ENCODE peak calls at places on chromosomes 7 and 10, in seven cellular contexts. J is aorta, N is epithelial cell of esophagus, D is MM.1S, L is astrocyte of the spinal cord, B is WERI-Rb-1, F is AG04450. I is an unnamed sample.

GRCh38 chr7:123916240-123916724 is 8.8 kb upstream of the SPAM1 start:
- DNase-seq in J (no peak), N (peak), D (peak), L (peak), B (peak), F (no peak), I (no peak)

GRCh38 chr10:5595591-5596590 is 70.5 kb downstream of the ASB13 start:
- DNase-seq in J (peak), N (peak), D (no peak), L (peak), B (no peak), F (peak), I (peak)

GRCh38 chr10:120420421-120420820 is 36.6 kb upstream of the PLPP4 start:
- DNase-seq in J (no peak), N (no peak), D (no peak), L (peak), B (no peak), F (no peak), I (no peak)

GRCh38 chr7:96826089-96826488 is 116.4 kb upstream of the SEM1 start:
- DNase-seq in J (no peak), N (peak), D (no peak), L (no peak), B (no peak), F (no peak), I (no peak)

GRCh38 chr7:17274551-17275245 is 23.8 kb upstream of the AHR start:
- DNase-seq in J (no peak), N (peak), D (no peak), L (peak), B (no peak), F (no peak), I (peak)

GRCh38 chr10:117699436-117700075 is 157.0 kb downstream of the EMX2 start:
- DNase-seq in J (no peak), N (no peak), D (no peak), L (no peak), B (no peak), F (no peak), I (no peak)

GRCh38 chr7:107027208-107027607 is 17.3 kb upstream of the PRKAR2B start:
- DNase-seq in J (no peak), N (no peak), D (no peak), L (no peak), B (no peak), F (no peak), I (no peak)

GRCh38 chr10:110857265-110858158 is 14.2 kb upstream of the PDCD4 start:
- DNase-seq in J (no peak), N (peak), D (peak), L (no peak), B (no peak), F (peak), I (no peak)

GRCh38 chr7:93018666-93019065 is 99.1 kb downstream of the SAMD9 start:
- DNase-seq in J (no peak), N (no peak), D (no peak), L (no peak), B (no peak), F (peak), I (no peak)

GRCh38 chr7:74307738-74308505 is 18.7 kb downstream of the CLIP2 start:
- DNase-seq in J (no peak), N (peak), D (no peak), L (no peak), B (no peak), F (no peak), I (no peak)

GRCh38 chr7:102933763-102934162 is 21.0 kb downstream of the LRRC17 start:
- DNase-seq in J (peak), N (peak), D (no peak), L (peak), B (no peak), F (peak), I (peak)

GRCh38 chr10:60134548-60134947 is 228.2 kb upstream of the CCDC6 start:
- DNase-seq in J (no peak), N (no peak), D (no peak), L (no peak), B (no peak), F (no peak), I (no peak)

GRCh38 chr10:119509909-119510451 is 32.5 kb downstream of the RGS10 start:
- DNase-seq in J (peak), N (no peak), D (no peak), L (no peak), B (no peak), F (no peak), I (no peak)

GRCh38 chr10:24008164-24009066 is 200.5 kb upstream of the KIAA1217 start:
- DNase-seq in J (no peak), N (peak), D (no peak), L (peak), B (no peak), F (no peak), I (peak)

GRCh38 chr10:31278279-31278941 is 40.6 kb upstream of the ZEB1 start:
- DNase-seq in J (no peak), N (no peak), D (no peak), L (no peak), B (no peak), F (no peak), I (no peak)

GRCh38 chr10:120969219-120969645 is 118.1 kb downstream of the WDR11 start:
- DNase-seq in J (no peak), N (peak), D (peak), L (peak), B (no peak), F (no peak), I (no peak)

GRCh38 chr10:77162697-77163096 is 474.9 kb downstream of the KCNMA1 start:
- DNase-seq in J (no peak), N (peak), D (no peak), L (peak), B (no peak), F (no peak), I (no peak)

GRCh38 chr7:2582006-2582735 is 23.4 kb downstream of the IQCE start:
- DNase-seq in J (no peak), N (no peak), D (no peak), L (no peak), B (no peak), F (no peak), I (no peak)

GRCh38 chr7:158585721-158586498 is 1.7 kb downstream of the PTPRN2 start:
- DNase-seq in J (peak), N (no peak), D (no peak), L (no peak), B (no peak), F (no peak), I (no peak)

GRCh38 chr10:107686095-107686494 is 521.6 kb upstream of the SORCS1 start:
- DNase-seq in J (no peak), N (no peak), D (no peak), L (no peak), B (no peak), F (no peak), I (no peak)

GRCh38 chr7:38367301-38367700 is 93.9 kb upstream of the TARP start:
- DNase-seq in J (no peak), N (no peak), D (peak), L (peak), B (peak), F (no peak), I (no peak)

GRCh38 chr7:28350610-28351009 is 61.7 kb upstream of the CREB5 start:
- DNase-seq in J (no peak), N (no peak), D (no peak), L (no peak), B (no peak), F (no peak), I (no peak)

GRCh38 chr10:125263551-125263950 is 103.2 kb upstream of the CTBP2 start:
- DNase-seq in J (no peak), N (peak), D (no peak), L (no peak), B (no peak), F (no peak), I (no peak)

GRCh38 chr10:45425628-45426563 is 51.9 kb downstream of the ALOX5 start:
- DNase-seq in J (no peak), N (peak), D (no peak), L (peak), B (peak), F (no peak), I (no peak)

GRCh38 chr7:55556031-55556430 is 16.3 kb downstream of the VOPP1 start:
- DNase-seq in J (no peak), N (peak), D (peak), L (no peak), B (no peak), F (no peak), I (no peak)

GRCh38 chr7:138006106-138006505 is 4.2 kb upstream of the CREB3L2 start:
- DNase-seq in J (no peak), N (no peak), D (no peak), L (no peak), B (no peak), F (no peak), I (no peak)

GRCh38 chr7:157551325-157552070 is 214.7 kb downstream of the DNAJB6 start:
- DNase-seq in J (peak), N (no peak), D (no peak), L (no peak), B (no peak), F (no peak), I (no peak)

GRCh38 chr10:85280014-85280413 is 951.6 kb downstream of the CCSER2 start:
- DNase-seq in J (no peak), N (peak), D (no peak), L (no peak), B (no peak), F (no peak), I (no peak)

GRCh38 chr7:2530076-2530967 is 10.7 kb downstream of the LFNG start:
- DNase-seq in J (no peak), N (peak), D (no peak), L (no peak), B (no peak), F (no peak), I (no peak)

GRCh38 chr10:25725917-25726716 is 207.9 kb upstream of the MYO3A start:
- DNase-seq in J (no peak), N (peak), D (peak), L (peak), B (peak), F (no peak), I (peak)

GRCh38 chr7:129341212-129341611 is 93.0 kb upstream of the STRIP2 start:
- DNase-seq in J (no peak), N (no peak), D (no peak), L (no peak), B (no peak), F (no peak), I (no peak)

GRCh38 chr7:129635300-129636029 is 23.9 kb downstream of the NRF1 start:
- DNase-seq in J (no peak), N (peak), D (peak), L (peak), B (peak), F (peak), I (no peak)

GRCh38 chr7:100867040-100867795 is at the start of gene TRIP6:
- DNase-seq in J (peak), N (peak), D (no peak), L (peak), B (no peak), F (peak), I (peak)

GRCh38 chr7:3149961-3150516 is 106.4 kb upstream of the CARD11 start:
- DNase-seq in J (peak), N (peak), D (no peak), L (no peak), B (no peak), F (no peak), I (no peak)

GRCh38 chr7:122887198-122887597 is 938 bp upstream of the CADPS2 start:
- DNase-seq in J (peak), N (peak), D (peak), L (peak), B (peak), F (no peak), I (peak)
- H3K4me3 ChIP-seq in J (peak), N (peak), D (peak), L (peak), B (peak), F (no peak), I (peak)

GRCh38 chr10:88984525-88984924 is 6.1 kb upstream of the FAS start:
- DNase-seq in J (no peak), N (no peak), D (no peak), L (no peak), B (no peak), F (no peak), I (no peak)

GRCh38 chr10:88987840-88988239 is 2.8 kb upstream of the FAS start:
- DNase-seq in J (no peak), N (no peak), D (no peak), L (no peak), B (no peak), F (no peak), I (no peak)

GRCh38 chr10:88987243-88987726 is 3.3 kb upstream of the FAS start:
- DNase-seq in J (no peak), N (no peak), D (peak), L (peak), B (no peak), F (no peak), I (no peak)

GRCh38 chr10:88989423-88989822 is 1.2 kb upstream of the FAS start:
- DNase-seq in J (no peak), N (no peak), D (no peak), L (no peak), B (no peak), F (no peak), I (no peak)

GRCh38 chr10:88986549-88987242 is 3.9 kb upstream of the FAS start:
- DNase-seq in J (no peak), N (peak), D (peak), L (peak), B (peak), F (no peak), I (no peak)
- H3K4me3 ChIP-seq in J (peak), N (no peak), D (no peak), L (no peak), B (no peak), F (no peak), I (no peak)

DNA sequence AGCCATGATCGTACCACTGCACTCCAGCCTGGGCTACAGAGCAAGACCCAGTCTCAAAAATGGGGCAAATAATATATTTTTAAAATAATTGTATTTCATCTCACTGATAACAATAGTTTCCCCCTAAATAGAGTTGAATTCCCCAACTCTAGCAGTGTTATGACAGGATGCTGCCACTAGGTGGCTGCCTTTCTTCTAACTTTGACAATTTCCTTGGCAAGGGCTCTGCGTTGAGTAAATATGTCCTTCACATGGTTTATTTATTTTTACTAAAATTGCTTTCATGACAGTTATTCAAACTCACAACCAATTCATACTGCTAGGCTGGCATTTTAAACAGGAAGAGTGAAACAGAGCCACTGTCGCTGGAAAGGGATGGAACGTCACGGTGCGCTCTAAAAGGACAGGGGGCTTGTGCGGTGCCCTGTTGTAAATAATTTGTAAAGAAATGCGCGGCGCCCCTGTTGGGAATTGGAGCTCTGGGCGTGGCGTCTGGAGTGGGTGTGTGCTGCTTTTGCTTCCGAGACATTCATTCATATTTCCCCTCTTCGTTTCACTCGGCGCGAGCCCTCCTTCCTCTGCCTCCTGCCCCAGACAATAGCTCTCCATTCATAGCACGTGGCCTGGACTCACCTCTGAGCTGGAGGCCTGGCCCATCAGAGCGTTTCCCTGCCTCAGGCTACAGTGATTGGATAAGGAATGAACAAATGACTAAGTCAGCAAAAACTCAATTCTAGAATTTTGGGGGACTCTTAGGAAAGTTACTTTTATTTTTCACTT is 20.5 kb upstream of the PITRM1 start:
- DNase-seq in J (no peak), N (peak), D (peak), L (peak), B (no peak), F (peak), I (no peak)
- H3K4me3 ChIP-seq in J (no peak), N (peak), D (no peak), L (peak), B (no peak), F (peak), I (no peak)

GRCh38 chr10:22043327-22043633 is 39.8 kb upstream of the DNAJC1 start:
- DNase-seq in J (no peak), N (no peak), D (no peak), L (no peak), B (no peak), F (no peak), I (no peak)

GRCh38 chr10:22047812-22048211 is 44.3 kb upstream of the DNAJC1 start:
- DNase-seq in J (no peak), N (no peak), D (no peak), L (no peak), B (no peak), F (no peak), I (no peak)

GRCh38 chr10:22042557-22043326 is 39.2 kb upstream of the DNAJC1 start:
- DNase-seq in J (no peak), N (peak), D (no peak), L (peak), B (no peak), F (no peak), I (no peak)
- H3K4me3 ChIP-seq in J (no peak), N (no peak), D (no peak), L (no peak), B (no peak), F (no peak), I (no peak)